ENCODE peak calls at places on chromosomes 12 and 14, in five cellular contexts. M is EH, D is T-helper 2 cell, T is prostate gland, A is HTR-8/SVneo. L is an unnamed sample.

GRCh38 chr14:53126705-53127104 is 26.4 kb downstream of the DDHD1 start:
- DNase-seq in M (peak), D (no peak), T (no peak), A (no peak), L (no peak)

GRCh38 chr12:6961278-6961694 is 9.2 kb downstream of the PHB2 start:
- DNase-seq in M (peak), D (peak), T (peak), A (no peak), L (no peak)

GRCh38 chr14:102848830-102849521 is 71.7 kb downstream of the TRAF3 start:
- DNase-seq in M (peak), D (no peak), T (no peak), A (no peak), L (no peak)

GRCh38 chr12:57793920-57794319 is 11.3 kb downstream of the TSFM start:
- DNase-seq in M (peak), D (no peak), T (no peak), A (peak), L (no peak)

GRCh38 chr12:80033457-80033856 is 65.9 kb upstream of the OTOGL start:
- DNase-seq in M (peak), D (no peak), T (no peak), A (peak), L (peak)

GRCh38 chr14:66610154-66610563 is 102.2 kb downstream of the GPHN start:
- DNase-seq in M (peak), D (no peak), T (no peak), A (no peak), L (no peak)

GRCh38 chr14:96567289-96567899 is 65.2 kb downstream of the PAPOLA start:
- DNase-seq in M (peak), D (no peak), T (no peak), A (no peak), L (peak)

GRCh38 chr14:105473033-105473676 is 1.5 kb upstream of the CRIP2 start:
- DNase-seq in M (no peak), D (no peak), T (no peak), A (no peak), L (no peak)

GRCh38 chr14:64507376-64508156 is 3.0 kb downstream of the ZBTB1 start:
- DNase-seq in M (no peak), D (no peak), T (no peak), A (peak), L (no peak)

L was measured in retinal pigment epithelial cell.